ENCODE peak calls at places on chromosomes 12 and 14, in five cellular contexts. T, Y, I, C and K are unnamed samples.

GRCh38 chr12:112716099-112717093 is 75.2 kb upstream of the RPH3A start:
- DNase-seq in T (no peak), Y (no peak), C (no peak), I (no peak), K (no peak)

GRCh38 chr14:58942516-58942915 is 246.0 kb upstream of the DAAM1 start:
- DNase-seq in T (no peak), Y (no peak), C (no peak), I (no peak), K (no peak)

GRCh38 chr12:111076611-111077451 is 156.5 kb upstream of the MYL2 start:
- DNase-seq in T (no peak), C (no peak), Y (no peak), I (no peak), K (no peak)

GRCh38 chr14:87883750-87884149 is 109.2 kb downstream of the GALC start:
- DNase-seq in C (no peak), T (no peak), I (no peak), Y (no peak), K (no peak)

GRCh38 chr14:105163040-105163742 is 5.4 kb downstream of the JAG2 start:
- DNase-seq in I (no peak), Y (no peak), T (no peak), C (no peak), K (no peak)

GRCh38 chr14:103204852-103205540 is 81.7 kb downstream of the TNFAIP2 start:
- DNase-seq in I (no peak), T (no peak), C (peak), Y (no peak), K (no peak)

GRCh38 chr12:101777476-101777875 is 38.2 kb upstream of the SYCP3 start:
- DNase-seq in T (no peak), Y (no peak), I (no peak), C (no peak), K (no peak)

GRCh38 chr14:66380143-66380542 is 106.0 kb upstream of the CCDC196 start:
- DNase-seq in I (no peak), C (no peak), T (no peak), Y (no peak), K (peak)

GRCh38 chr12:40212566-40212965 is 12.2 kb upstream of the LRRK2 start:
- DNase-seq in C (no peak), T (no peak), I (no peak), Y (no peak), K (no peak)

GRCh38 chr12:57736743-57737466 is 1.6 kb downstream of the AGAP2 start:
- DNase-seq in Y (no peak), C (no peak), I (no peak), T (no peak), K (no peak)

GRCh38 chr12:114451657-114452056 is 45.7 kb upstream of the TBX5 start:
- DNase-seq in C (no peak), Y (no peak), I (no peak), T (no peak), K (no peak)

GRCh38 chr12:65611396-65611795 is 212.9 kb upstream of the HMGA2 start:
- DNase-seq in T (no peak), C (no peak), I (no peak), Y (no peak), K (no peak)

GRCh38 chr12:18690653-18691052 is 47.2 kb downstream of the PLCZ1 start:
- DNase-seq in T (no peak), Y (no peak), C (no peak), I (no peak), K (no peak)

GRCh38 chr12:99029502-99030271 is 384.6 kb downstream of the APAF1 start:
- DNase-seq in T (no peak), C (no peak), Y (no peak), I (no peak), K (no peak)

GRCh38 chr12:50251619-50252300 is 31.6 kb downstream of the LIMA1 start:
- DNase-seq in Y (no peak), I (no peak), C (no peak), T (no peak), K (no peak)

GRCh38 chr12:123019841-123020138 is 39.3 kb downstream of the ARL6IP4 start:
- DNase-seq in T (no peak), I (no peak), Y (no peak), C (peak), K (no peak)

GRCh38 chr14:65069874-65070709 is 32.2 kb downstream of the MAX start:
- DNase-seq in T (no peak), I (no peak), Y (no peak), C (no peak), K (no peak)